ENCODE peak calls at places on chromosomes 5 and 9, in ten cellular contexts. S is stimulated activated CD4-positive, alpha-beta T cell treated with anti-CD3 and anti-CD28 coated beads, Interleukin-1b, Interleukin-23, amount 100 ng/mL, for 4 hours; F is CD8-positive, alpha-beta T cell; B is left ventricle myocardium superior; X is NCI-H1105 treated with DMSO at 0.1 percent for 48 hours; Q is fibroblast of lung; R is GM12891; N is esophagus squamous epithelium; Y is neural progenitor cell; L is effector memory CD4-positive, alpha-beta T cell. W is an unnamed sample.

GRCh38 chr9:98222885-98223640 is 30.6 kb upstream of the CORO2A start:
- DNase-seq in B (no peak), N (no peak), Q (peak), S (no peak), Y (no peak), L (no peak), R (no peak), X (no peak), F (no peak), W (no peak)

GRCh38 chr5:138188632-138189031 is 9.7 kb downstream of the KIF20A start:
- DNase-seq in F (no peak), B (no peak), X (no peak), N (no peak), Q (no peak), S (no peak), Y (no peak), R (no peak), L (no peak), W (no peak)

GRCh38 chr5:151267481-151268275 is 14.7 kb downstream of the GM2A start:
- DNase-seq in Y (no peak), L (no peak), B (no peak), R (no peak), S (no peak), Q (no peak), F (no peak), N (no peak), X (no peak), W (no peak)

GRCh38 chr5:27494845-27495244 is 456.5 kb upstream of the CDH9 start:
- DNase-seq in L (no peak), Q (peak), F (no peak), S (no peak), B (no peak), Y (no peak), R (no peak), X (no peak), N (no peak), W (no peak)

GRCh38 chr5:59206132-59206581 is 623.3 kb downstream of the RAB3C start:
- DNase-seq in B (no peak), S (no peak), F (no peak), L (no peak), Y (no peak), Q (peak), R (no peak), X (no peak), N (no peak), W (no peak)

GRCh38 chr5:143036146-143036927 is 266.2 kb downstream of the ARHGAP26 start:
- DNase-seq in R (no peak), N (no peak), Q (no peak), Y (no peak), S (no peak), F (no peak), L (no peak), X (no peak), B (no peak), W (no peak)

GRCh38 chr5:137142371-137143243 is 356.5 kb downstream of the SPOCK1 start:
- DNase-seq in Y (peak), X (no peak), F (no peak), R (no peak), S (no peak), B (peak), N (no peak), Q (peak), L (no peak), W (no peak)

GRCh38 chr9:3730527-3730926 is 204.7 kb upstream of the RFX3 start:
- DNase-seq in N (no peak), L (no peak), Q (no peak), X (no peak), S (no peak), F (no peak), Y (no peak), R (no peak), B (no peak), W (no peak)

W was measured in activated CD4-positive, alpha-beta T cell treated with anti-CD3 and anti-CD28 coated beads for 24 hours.